ENCODE peak calls at places on chromosomes 16 and 17, in four cellular contexts. One of them, this sample, is unnamed.

GRCh38 chr17:81328925-81329278 is 33.8 kb upstream of the SLC38A10 start:
- DNase-seq in IMR-90: no peak
- DNase-seq in NCI-H1092 treated with DMSO at 0.1 percent for 48 hours: no peak
- DNase-seq in glutamatergic neuron: no peak
- DNase-seq in this sample: no peak

GRCh38 chr17:68020451-68020779 is 15.1 kb upstream of the KPNA2 start:
- DNase-seq in glutamatergic neuron: no peak
- DNase-seq in NCI-H1092 treated with DMSO at 0.1 percent for 48 hours: no peak
- DNase-seq in IMR-90: no peak
- DNase-seq in this sample: no peak

GRCh38 chr16:14553447-14553846 is 76.6 kb downstream of the PARN start:
- DNase-seq in IMR-90: no peak
- DNase-seq in glutamatergic neuron: no peak
- DNase-seq in NCI-H1092 treated with DMSO at 0.1 percent for 48 hours: no peak
- DNase-seq in this sample: no peak

GRCh38 chr17:82241183-82241925 is 12.5 kb downstream of the SLC16A3 start:
- DNase-seq in IMR-90: peak; percentile 36
- DNase-seq in glutamatergic neuron: no peak
- DNase-seq in NCI-H1092 treated with DMSO at 0.1 percent for 48 hours: no peak
- DNase-seq in this sample: no peak

GRCh38 chr17:82582208-82582607 is 62.7 kb downstream of the FOXK2 start:
- DNase-seq in glutamatergic neuron: peak; percentile 33
- DNase-seq in NCI-H1092 treated with DMSO at 0.1 percent for 48 hours: no peak
- DNase-seq in IMR-90: peak; percentile 59
- DNase-seq in this sample: no peak

GRCh38 chr16:89335803-89336485 is 118.4 kb downstream of the ZNF778 start:
- DNase-seq in glutamatergic neuron: no peak
- DNase-seq in NCI-H1092 treated with DMSO at 0.1 percent for 48 hours: no peak
- DNase-seq in IMR-90: no peak
- DNase-seq in this sample: no peak

GRCh38 chr16:67430504-67431076 is 331 bp upstream of the HSD11B2 start:
- DNase-seq in NCI-H1092 treated with DMSO at 0.1 percent for 48 hours: peak; percentile 43
- DNase-seq in glutamatergic neuron: peak; percentile 42
- DNase-seq in IMR-90: no peak
- DNase-seq in this sample: peak; percentile 32

GRCh38 chr17:75645501-75645888 is 12.3 kb downstream of the SMIM5 start:
- DNase-seq in IMR-90: no peak
- DNase-seq in glutamatergic neuron: no peak
- DNase-seq in NCI-H1092 treated with DMSO at 0.1 percent for 48 hours: no peak
- DNase-seq in this sample: peak; percentile 87

GRCh38 chr16:80040413-80040812 is 439.9 kb upstream of the MAF start:
- DNase-seq in NCI-H1092 treated with DMSO at 0.1 percent for 48 hours: no peak
- DNase-seq in glutamatergic neuron: no peak
- DNase-seq in IMR-90: no peak
- DNase-seq in this sample: no peak

GRCh38 chr16:83051451-83051850 is 424.7 kb downstream of the CDH13 start:
- DNase-seq in glutamatergic neuron: no peak
- DNase-seq in NCI-H1092 treated with DMSO at 0.1 percent for 48 hours: no peak
- DNase-seq in IMR-90: no peak
- DNase-seq in this sample: no peak

GRCh38 chr16:88928405-88929375 is 48.3 kb downstream of the CBFA2T3 start:
- DNase-seq in glutamatergic neuron: peak; percentile 50
- DNase-seq in NCI-H1092 treated with DMSO at 0.1 percent for 48 hours: peak; percentile 84
- DNase-seq in IMR-90: no peak
- DNase-seq in this sample: peak; percentile 27

GRCh38 chr16:87527055-87527724 is 34.4 kb upstream of the ZCCHC14 start:
- DNase-seq in glutamatergic neuron: no peak
- DNase-seq in NCI-H1092 treated with DMSO at 0.1 percent for 48 hours: no peak
- DNase-seq in IMR-90: no peak
- DNase-seq in this sample: no peak

GRCh38 chr17:51748749-51749604 is 409.5 kb downstream of the CA10 start:
- DNase-seq in glutamatergic neuron: no peak
- DNase-seq in IMR-90: no peak
- DNase-seq in NCI-H1092 treated with DMSO at 0.1 percent for 48 hours: no peak
- DNase-seq in this sample: no peak

GRCh38 chr17:73189417-73190099 is 3.3 kb upstream of the COG1 start:
- DNase-seq in glutamatergic neuron: peak; percentile 61
- DNase-seq in IMR-90: peak; percentile 76
- DNase-seq in NCI-H1092 treated with DMSO at 0.1 percent for 48 hours: peak; percentile 35
- DNase-seq in this sample: peak; percentile 54

GRCh38 chr17:50350733-50351132 is 4.8 kb downstream of the XYLT2 start:
- DNase-seq in IMR-90: no peak
- DNase-seq in NCI-H1092 treated with DMSO at 0.1 percent for 48 hours: no peak
- DNase-seq in glutamatergic neuron: no peak
- DNase-seq in this sample: no peak

GRCh38 chr16:27781195-27781524 is 231.2 kb downstream of the KATNIP start:
- DNase-seq in NCI-H1092 treated with DMSO at 0.1 percent for 48 hours: no peak
- DNase-seq in IMR-90: no peak
- DNase-seq in glutamatergic neuron: peak; percentile 17
- DNase-seq in this sample: no peak

GRCh38 chr16:1613728-1614225 is 1.6 kb downstream of the CRAMP1 start:
- DNase-seq in IMR-90: no peak
- DNase-seq in glutamatergic neuron: peak; percentile 29
- DNase-seq in NCI-H1092 treated with DMSO at 0.1 percent for 48 hours: no peak
- DNase-seq in this sample: no peak

GRCh38 chr16:80948886-80949502 is 57.7 kb downstream of the CMC2 start:
- DNase-seq in IMR-90: peak; percentile 20
- DNase-seq in glutamatergic neuron: peak; percentile 76
- DNase-seq in NCI-H1092 treated with DMSO at 0.1 percent for 48 hours: peak; percentile 1
- DNase-seq in this sample: no peak

GRCh38 chr17:77597421-77598240 is 360.9 kb upstream of the TNRC6C start:
- DNase-seq in glutamatergic neuron: no peak
- DNase-seq in NCI-H1092 treated with DMSO at 0.1 percent for 48 hours: no peak
- DNase-seq in IMR-90: no peak
- DNase-seq in this sample: no peak

GRCh38 chr16:2614761-2615191 is 67.5 kb upstream of the KCTD5 start:
- DNase-seq in glutamatergic neuron: no peak
- DNase-seq in NCI-H1092 treated with DMSO at 0.1 percent for 48 hours: no peak
- DNase-seq in IMR-90: no peak
- DNase-seq in this sample: no peak

GRCh38 chr16:19429271-19429670 is 11.6 kb downstream of the TMC5 start:
- DNase-seq in IMR-90: no peak
- DNase-seq in NCI-H1092 treated with DMSO at 0.1 percent for 48 hours: peak; percentile 72
- DNase-seq in glutamatergic neuron: no peak
- DNase-seq in this sample: peak; percentile 22

GRCh38 chr16:82134884-82135283 is 35.1 kb downstream of the MPHOSPH6 start:
- DNase-seq in IMR-90: no peak
- DNase-seq in glutamatergic neuron: no peak
- DNase-seq in NCI-H1092 treated with DMSO at 0.1 percent for 48 hours: no peak
- DNase-seq in this sample: no peak

GRCh38 chr17:36930501-36930900 is 6.8 kb upstream of the LHX1 start:
- DNase-seq in IMR-90: no peak
- DNase-seq in glutamatergic neuron: no peak
- DNase-seq in NCI-H1092 treated with DMSO at 0.1 percent for 48 hours: no peak
- DNase-seq in this sample: no peak

GRCh38 chr16:49500211-49500610 is 126.6 kb downstream of the C16orf78 start:
- DNase-seq in IMR-90: no peak
- DNase-seq in NCI-H1092 treated with DMSO at 0.1 percent for 48 hours: no peak
- DNase-seq in glutamatergic neuron: peak; percentile 20
- DNase-seq in this sample: no peak

GRCh38 chr17:56593073-56593740 is at the start of gene NOG:
- DNase-seq in glutamatergic neuron: peak; percentile 54
- DNase-seq in IMR-90: peak; percentile 54
- DNase-seq in NCI-H1092 treated with DMSO at 0.1 percent for 48 hours: peak; percentile 56
- DNase-seq in this sample: peak; percentile 38

GRCh38 chr16:49750341-49751011 is 105.4 kb downstream of the ZNF423 start:
- DNase-seq in NCI-H1092 treated with DMSO at 0.1 percent for 48 hours: no peak
- DNase-seq in glutamatergic neuron: peak; percentile 55
- DNase-seq in IMR-90: no peak
- DNase-seq in this sample: no peak

GRCh38 chr16:52034830-52035229 is 512.1 kb downstream of the TOX3 start:
- DNase-seq in IMR-90: no peak
- DNase-seq in NCI-H1092 treated with DMSO at 0.1 percent for 48 hours: no peak
- DNase-seq in glutamatergic neuron: no peak
- DNase-seq in this sample: no peak

GRCh38 chr17:30345089-30345433 is 11.2 kb upstream of the TMIGD1 start:
- DNase-seq in NCI-H1092 treated with DMSO at 0.1 percent for 48 hours: no peak
- DNase-seq in glutamatergic neuron: no peak
- DNase-seq in IMR-90: no peak
- DNase-seq in this sample: no peak

GRCh38 chr17:61411114-61411943 is 11.7 kb downstream of the TBX2 start:
- DNase-seq in IMR-90: peak; percentile 74
- DNase-seq in glutamatergic neuron: peak; percentile 61
- DNase-seq in NCI-H1092 treated with DMSO at 0.1 percent for 48 hours: no peak
- DNase-seq in this sample: no peak

GRCh38 chr17:9818760-9819159 is 3.1 kb downstream of the GSG1L2 start:
- DNase-seq in IMR-90: no peak
- DNase-seq in NCI-H1092 treated with DMSO at 0.1 percent for 48 hours: no peak
- DNase-seq in glutamatergic neuron: no peak
- DNase-seq in this sample: no peak

GRCh38 chr17:80198144-80198661 is 21.9 kb downstream of the SGSH start:
- DNase-seq in NCI-H1092 treated with DMSO at 0.1 percent for 48 hours: no peak
- DNase-seq in IMR-90: no peak
- DNase-seq in glutamatergic neuron: no peak
- DNase-seq in this sample: no peak

GRCh38 chr17:44379887-44380286 is 9.6 kb downstream of the ITGA2B start:
- DNase-seq in glutamatergic neuron: no peak
- DNase-seq in IMR-90: no peak
- DNase-seq in NCI-H1092 treated with DMSO at 0.1 percent for 48 hours: no peak
- DNase-seq in this sample: no peak

GRCh38 chr16:28477311-28477920 is 5.3 kb upstream of the NPIPB7 start:
- DNase-seq in NCI-H1092 treated with DMSO at 0.1 percent for 48 hours: no peak
- DNase-seq in glutamatergic neuron: no peak
- DNase-seq in IMR-90: no peak
- DNase-seq in this sample: no peak

GRCh38 chr17:27343294-27343693 is 49.4 kb downstream of the WSB1 start:
- DNase-seq in NCI-H1092 treated with DMSO at 0.1 percent for 48 hours: no peak
- DNase-seq in glutamatergic neuron: no peak
- DNase-seq in IMR-90: no peak
- DNase-seq in this sample: no peak

GRCh38 chr16:733382-734207 is 6.7 kb downstream of the HAGHL start:
- DNase-seq in NCI-H1092 treated with DMSO at 0.1 percent for 48 hours: no peak
- DNase-seq in IMR-90: no peak
- DNase-seq in glutamatergic neuron: peak; percentile 80
- DNase-seq in this sample: no peak

This sample was measured in NCI-H345.